ENCODE peak calls at places on chromosomes 7 and 10, in four cellular contexts. M is GM04504, B is mucosa of gallbladder, Y is aorta. S is an unnamed sample.

GRCh38 chr7:40571796-40572195 is 437.0 kb downstream of the SUGCT start:
- DNase-seq in Y (no peak), M (peak; percentile 83), B (no peak), S (peak; percentile 12)

GRCh38 chr7:142785841-142786250 is 15.1 kb downstream of the PRSS2 start:
- DNase-seq in Y (peak; percentile 39), M (no peak), B (peak; percentile 19), S (no peak)

GRCh38 chr7:108014747-108015682 is 12.1 kb upstream of the LAMB1 start:
- DNase-seq in B (no peak), Y (no peak), M (no peak), S (no peak)

GRCh38 chr7:140281960-140282359 is 105.2 kb upstream of the KDM7A start:
- DNase-seq in B (no peak), M (no peak), Y (no peak), S (no peak)

GRCh38 chr7:133355325-133355708 is 102.4 kb downstream of the EXOC4 start:
- DNase-seq in B (no peak), M (no peak), Y (no peak), S (no peak)

GRCh38 chr10:89171263-89171872 is 35.7 kb downstream of the CH25H start:
- DNase-seq in B (no peak), M (no peak), Y (no peak), S (no peak)

GRCh38 chr7:156640257-156640948 is at the start of gene RNF32:
- DNase-seq in Y (peak; percentile 97), M (peak; percentile 72), B (peak; percentile 96), S (peak; percentile 83)

GRCh38 chr10:33193867-33194521 is 140.5 kb downstream of the NRP1 start:
- DNase-seq in M (peak; percentile 51), B (peak; percentile 32), Y (no peak), S (peak; percentile 63)

GRCh38 chr10:46106410-46107255 is 60.6 kb upstream of the MSMB start:
- DNase-seq in B (peak; percentile 44), M (peak; percentile 25), Y (peak; percentile 89), S (peak; percentile 18)

GRCh38 chr7:76328390-76328789 is 25.9 kb downstream of the HSPB1 start:
- DNase-seq in M (no peak), Y (peak; percentile 51), B (no peak), S (no peak)

GRCh38 chr7:43148161-43148731 is 35.8 kb downstream of the HECW1 start:
- DNase-seq in M (peak; percentile 42), B (no peak), Y (no peak), S (no peak)

GRCh38 chr10:4527281-4527960 is 298.6 kb upstream of the AKR1E2 start:
- DNase-seq in M (peak; percentile 81), B (no peak), Y (no peak), S (no peak)

GRCh38 chr7:22167482-22167881 is 189.5 kb downstream of the RAPGEF5 start:
- DNase-seq in M (no peak), B (no peak), Y (no peak), S (no peak)

GRCh38 chr10:48523820-48524758 is 80.8 kb downstream of the ARHGAP22 start:
- DNase-seq in Y (no peak), M (no peak), B (no peak), S (no peak)

GRCh38 chr10:31467791-31468535 is 148.9 kb downstream of the ZEB1 start:
- DNase-seq in B (peak; percentile 28), M (no peak), Y (peak; percentile 67), S (no peak)

GRCh38 chr7:29453022-29453421 is 110.6 kb upstream of the PRR15 start:
- DNase-seq in B (no peak), M (no peak), Y (no peak), S (no peak)

GRCh38 chr7:52479990-52480389 is 555.4 kb upstream of the POM121L12 start:
- DNase-seq in M (no peak), B (no peak), Y (no peak), S (no peak)

GRCh38 chr7:120725376-120726039 is 132.4 kb downstream of the TSPAN12 start:
- DNase-seq in B (no peak), M (no peak), Y (no peak), S (no peak)

GRCh38 chr7:18590744-18591340 is 95.3 kb downstream of the HDAC9 start:
- DNase-seq in M (peak; percentile 43), B (no peak), Y (no peak), S (peak; percentile 52)

GRCh38 chr10:110641256-110641655 is 2.9 kb upstream of the RBM20 start:
- DNase-seq in B (no peak), Y (no peak), M (no peak), S (no peak)

GRCh38 chr10:24681476-24682088 is 42.1 kb downstream of the ARHGAP21 start:
- DNase-seq in M (no peak), Y (no peak), B (no peak), S (no peak)

GRCh38 chr10:71860243-71861029 is 9.4 kb upstream of the PSAP start:
- DNase-seq in Y (peak; percentile 95), B (peak; percentile 92), M (peak; percentile 100), S (peak; percentile 99)

GRCh38 chr7:85600425-85600824 is 413.6 kb upstream of the SEMA3D start:
- DNase-seq in M (peak; percentile 7), Y (no peak), B (no peak), S (no peak)

GRCh38 chr7:134962270-134962669 is 24.0 kb upstream of the AGBL3 start:
- DNase-seq in M (no peak), B (no peak), Y (no peak), S (no peak)

GRCh38 chr7:156067156-156067555 is 254.9 kb upstream of the SHH start:
- DNase-seq in B (no peak), Y (no peak), M (no peak), S (no peak)

GRCh38 chr7:3089493-3089892 is 45.8 kb upstream of the CARD11 start:
- DNase-seq in B (no peak), M (no peak), Y (no peak), S (no peak)

GRCh38 chr7:39271386-39271785 is 293.7 kb downstream of the POU6F2 start:
- DNase-seq in B (peak; percentile 69), M (no peak), Y (peak; percentile 89), S (no peak)

GRCh38 chr10:24920907-24921881 is 31.2 kb downstream of the PRTFDC1 start:
- DNase-seq in M (peak; percentile 90), B (peak; percentile 61), Y (peak; percentile 81), S (peak; percentile 84)

S was measured in AG09319.